ENCODE peak calls at places on chromosomes 3 and 15, in ten cellular contexts. One of them, this sample, is unnamed.

GRCh38 chr15:20344601-20345400 is 196.8 kb downstream of the GOLGA6L6 start:
- DNase-seq in H1: no peak
- DNase-seq in astrocyte of the spinal cord: no peak
- DNase-seq in cardiac fibroblast: no peak
- DNase-seq in uterus: no peak
- DNase-seq in Calu3: no peak
- DNase-seq in A549: peak; percentile 6
- DNase-seq in adrenal gland: no peak
- DNase-seq in epithelial cell of esophagus: no peak
- DNase-seq in endothelial cell: no peak
- DNase-seq in this sample: peak; percentile 78

GRCh38 chr3:37129871-37130270 is 44.5 kb downstream of the LRRFIP2 start:
- DNase-seq in H1: no peak
- DNase-seq in astrocyte of the spinal cord: no peak
- DNase-seq in cardiac fibroblast: peak; percentile 62
- DNase-seq in uterus: no peak
- DNase-seq in Calu3: no peak
- DNase-seq in A549: no peak
- DNase-seq in adrenal gland: no peak
- DNase-seq in epithelial cell of esophagus: peak; percentile 86
- DNase-seq in endothelial cell: no peak
- DNase-seq in this sample: no peak

GRCh38 chr15:34039506-34040123 is 611 bp upstream of the AVEN start:
- DNase-seq in H1: no peak
- DNase-seq in astrocyte of the spinal cord: peak; percentile 35
- DNase-seq in cardiac fibroblast: peak; percentile 49
- DNase-seq in uterus: no peak
- DNase-seq in Calu3: no peak
- DNase-seq in A549: no peak
- DNase-seq in adrenal gland: no peak
- DNase-seq in epithelial cell of esophagus: peak; percentile 36
- DNase-seq in endothelial cell: no peak
- DNase-seq in this sample: no peak

GRCh38 chr15:58696740-58697139 is 52.8 kb downstream of the ADAM10 start:
- DNase-seq in H1: no peak
- DNase-seq in astrocyte of the spinal cord: no peak
- DNase-seq in cardiac fibroblast: no peak
- DNase-seq in uterus: no peak
- DNase-seq in Calu3: no peak
- DNase-seq in A549: no peak
- DNase-seq in adrenal gland: no peak
- DNase-seq in epithelial cell of esophagus: no peak
- DNase-seq in endothelial cell: no peak
- DNase-seq in this sample: no peak

GRCh38 chr15:45126535-45127158 is 3.0 kb downstream of the DUOXA1 start:
- DNase-seq in H1: no peak
- DNase-seq in astrocyte of the spinal cord: no peak
- DNase-seq in cardiac fibroblast: peak; percentile 57
- DNase-seq in uterus: no peak
- DNase-seq in Calu3: peak; percentile 62
- DNase-seq in A549: peak; percentile 17
- DNase-seq in adrenal gland: peak; percentile 55
- DNase-seq in epithelial cell of esophagus: peak; percentile 67
- DNase-seq in endothelial cell: peak; percentile 39
- DNase-seq in this sample: no peak

GRCh38 chr3:99938270-99938955 is 120.8 kb downstream of the CMSS1 start:
- DNase-seq in H1: no peak
- DNase-seq in astrocyte of the spinal cord: peak; percentile 70
- DNase-seq in cardiac fibroblast: peak; percentile 64
- DNase-seq in uterus: no peak
- DNase-seq in Calu3: no peak
- DNase-seq in A549: no peak
- DNase-seq in adrenal gland: no peak
- DNase-seq in epithelial cell of esophagus: no peak
- DNase-seq in endothelial cell: no peak
- DNase-seq in this sample: no peak

GRCh38 chr15:45146405-45146804 is 16.6 kb downstream of the DUOX1 start:
- DNase-seq in H1: no peak
- DNase-seq in astrocyte of the spinal cord: no peak
- DNase-seq in cardiac fibroblast: no peak
- DNase-seq in uterus: no peak
- DNase-seq in Calu3: no peak
- DNase-seq in A549: no peak
- DNase-seq in adrenal gland: peak; percentile 36
- DNase-seq in epithelial cell of esophagus: peak; percentile 79
- DNase-seq in endothelial cell: no peak
- DNase-seq in this sample: no peak

GRCh38 chr15:78389356-78389755 is 48.7 kb upstream of the IREB2 start:
- DNase-seq in H1: no peak
- DNase-seq in astrocyte of the spinal cord: no peak
- DNase-seq in cardiac fibroblast: no peak
- DNase-seq in uterus: no peak
- DNase-seq in Calu3: no peak
- DNase-seq in A549: no peak
- DNase-seq in adrenal gland: no peak
- DNase-seq in epithelial cell of esophagus: no peak
- DNase-seq in endothelial cell: no peak
- DNase-seq in this sample: no peak

GRCh38 chr3:52231502-52232278 is 6.2 kb upstream of the TLR9 start:
- DNase-seq in H1: no peak
- DNase-seq in astrocyte of the spinal cord: no peak
- DNase-seq in cardiac fibroblast: peak; percentile 54
- DNase-seq in uterus: peak; percentile 54
- DNase-seq in Calu3: peak; percentile 94
- DNase-seq in A549: peak; percentile 62
- DNase-seq in adrenal gland: peak; percentile 85
- DNase-seq in epithelial cell of esophagus: peak; percentile 71
- DNase-seq in endothelial cell: peak; percentile 86
- DNase-seq in this sample: peak; percentile 84

GRCh38 chr15:51286816-51287215 is 51.6 kb downstream of the CYP19A1 start:
- DNase-seq in H1: no peak
- DNase-seq in astrocyte of the spinal cord: no peak
- DNase-seq in cardiac fibroblast: peak; percentile 20
- DNase-seq in uterus: no peak
- DNase-seq in Calu3: peak; percentile 23
- DNase-seq in A549: peak; percentile 33
- DNase-seq in adrenal gland: no peak
- DNase-seq in epithelial cell of esophagus: peak; percentile 19
- DNase-seq in endothelial cell: no peak
- DNase-seq in this sample: no peak

GRCh38 chr15:39466428-39466827 is 114.5 kb upstream of the THBS1 start:
- DNase-seq in H1: no peak
- DNase-seq in astrocyte of the spinal cord: no peak
- DNase-seq in cardiac fibroblast: no peak
- DNase-seq in uterus: peak; percentile 86
- DNase-seq in Calu3: no peak
- DNase-seq in A549: no peak
- DNase-seq in adrenal gland: peak; percentile 54
- DNase-seq in epithelial cell of esophagus: no peak
- DNase-seq in endothelial cell: no peak
- DNase-seq in this sample: no peak

GRCh38 chr3:81476652-81477051 is 284.8 kb downstream of the GBE1 start:
- DNase-seq in H1: no peak
- DNase-seq in astrocyte of the spinal cord: no peak
- DNase-seq in cardiac fibroblast: no peak
- DNase-seq in uterus: no peak
- DNase-seq in Calu3: no peak
- DNase-seq in A549: no peak
- DNase-seq in adrenal gland: no peak
- DNase-seq in epithelial cell of esophagus: no peak
- DNase-seq in endothelial cell: no peak
- DNase-seq in this sample: no peak

GRCh38 chr3:27590437-27591320 is 106.5 kb upstream of the SLC4A7 start:
- DNase-seq in H1: no peak
- DNase-seq in astrocyte of the spinal cord: peak; percentile 31
- DNase-seq in cardiac fibroblast: peak; percentile 91
- DNase-seq in uterus: peak; percentile 20
- DNase-seq in Calu3: no peak
- DNase-seq in A549: peak; percentile 6
- DNase-seq in adrenal gland: no peak
- DNase-seq in epithelial cell of esophagus: peak; percentile 62
- DNase-seq in endothelial cell: peak; percentile 6
- DNase-seq in this sample: no peak

GRCh38 chr3:133799794-133800585 is 5.6 kb upstream of the SRPRB start:
- DNase-seq in H1: no peak
- DNase-seq in astrocyte of the spinal cord: no peak
- DNase-seq in cardiac fibroblast: peak; percentile 55
- DNase-seq in uterus: no peak
- DNase-seq in Calu3: peak; percentile 44
- DNase-seq in A549: peak; percentile 7
- DNase-seq in adrenal gland: peak; percentile 19
- DNase-seq in epithelial cell of esophagus: peak; percentile 88
- DNase-seq in endothelial cell: no peak
- DNase-seq in this sample: no peak

GRCh38 chr15:48785195-48785594 is 25.7 kb downstream of the CEP152 start:
- DNase-seq in H1: no peak
- DNase-seq in astrocyte of the spinal cord: no peak
- DNase-seq in cardiac fibroblast: no peak
- DNase-seq in uterus: no peak
- DNase-seq in Calu3: no peak
- DNase-seq in A549: no peak
- DNase-seq in adrenal gland: no peak
- DNase-seq in epithelial cell of esophagus: no peak
- DNase-seq in endothelial cell: no peak
- DNase-seq in this sample: no peak

GRCh38 chr3:137759505-137759904 is 4.6 kb upstream of the SOX14 start:
- DNase-seq in H1: no peak
- DNase-seq in astrocyte of the spinal cord: no peak
- DNase-seq in cardiac fibroblast: no peak
- DNase-seq in uterus: no peak
- DNase-seq in Calu3: no peak
- DNase-seq in A549: no peak
- DNase-seq in adrenal gland: no peak
- DNase-seq in epithelial cell of esophagus: no peak
- DNase-seq in endothelial cell: no peak
- DNase-seq in this sample: no peak
- TF ChIP-seq CTCF in H1: no peak
- TF ChIP-seq CTCF in astrocyte of the spinal cord: no peak
- TF ChIP-seq CTCF in cardiac fibroblast: no peak
- TF ChIP-seq CTCF in uterus: no peak
- TF ChIP-seq CTCF in Calu3: no peak
- TF ChIP-seq CTCF in A549: no peak
- TF ChIP-seq CTCF in adrenal gland: no peak
- TF ChIP-seq CTCF in epithelial cell of esophagus: no peak
- TF ChIP-seq CTCF in endothelial cell: no peak
- TF ChIP-seq CTCF in this sample: no peak

GRCh38 chr3:176490357-176490756 is 706.9 kb downstream of the TBL1XR1 start:
- DNase-seq in H1: no peak
- DNase-seq in astrocyte of the spinal cord: no peak
- DNase-seq in cardiac fibroblast: no peak
- DNase-seq in uterus: no peak
- DNase-seq in Calu3: no peak
- DNase-seq in A549: no peak
- DNase-seq in adrenal gland: no peak
- DNase-seq in epithelial cell of esophagus: no peak
- DNase-seq in endothelial cell: no peak
- DNase-seq in this sample: no peak
- TF ChIP-seq CTCF in H1: no peak
- TF ChIP-seq CTCF in astrocyte of the spinal cord: no peak
- TF ChIP-seq CTCF in cardiac fibroblast: no peak
- TF ChIP-seq CTCF in uterus: no peak
- TF ChIP-seq CTCF in Calu3: no peak
- TF ChIP-seq CTCF in A549: no peak
- TF ChIP-seq CTCF in adrenal gland: no peak
- TF ChIP-seq CTCF in epithelial cell of esophagus: no peak
- TF ChIP-seq CTCF in endothelial cell: no peak
- TF ChIP-seq CTCF in this sample: no peak

GRCh38 chr3:194574639-194575483 is 58.4 kb downstream of the TMEM44 start:
- DNase-seq in H1: no peak
- DNase-seq in astrocyte of the spinal cord: no peak
- DNase-seq in cardiac fibroblast: peak; percentile 83
- DNase-seq in uterus: no peak
- DNase-seq in Calu3: peak; percentile 25
- DNase-seq in A549: no peak
- DNase-seq in adrenal gland: peak; percentile 70
- DNase-seq in epithelial cell of esophagus: peak; percentile 85
- DNase-seq in endothelial cell: no peak
- DNase-seq in this sample: no peak

GRCh38 chr3:194572944-194573491 is 60.2 kb downstream of the TMEM44 start:
- DNase-seq in H1: no peak
- DNase-seq in astrocyte of the spinal cord: no peak
- DNase-seq in cardiac fibroblast: peak; percentile 93
- DNase-seq in uterus: no peak
- DNase-seq in Calu3: no peak
- DNase-seq in A549: no peak
- DNase-seq in adrenal gland: no peak
- DNase-seq in epithelial cell of esophagus: peak; percentile 72
- DNase-seq in endothelial cell: no peak
- DNase-seq in this sample: no peak

GRCh38 chr3:194575484-194576210 is 57.6 kb downstream of the TMEM44 start:
- DNase-seq in H1: no peak
- DNase-seq in astrocyte of the spinal cord: no peak
- DNase-seq in cardiac fibroblast: peak; percentile 96
- DNase-seq in uterus: no peak
- DNase-seq in Calu3: peak; percentile 17
- DNase-seq in A549: peak; percentile 68
- DNase-seq in adrenal gland: peak; percentile 76
- DNase-seq in epithelial cell of esophagus: peak; percentile 72
- DNase-seq in endothelial cell: no peak
- DNase-seq in this sample: no peak

GRCh38 chr3:194572131-194572789 is 61.0 kb downstream of the TMEM44 start:
- DNase-seq in H1: no peak
- DNase-seq in astrocyte of the spinal cord: peak; percentile 81
- DNase-seq in cardiac fibroblast: peak; percentile 99
- DNase-seq in uterus: peak; percentile 38
- DNase-seq in Calu3: peak; percentile 54
- DNase-seq in A549: peak; percentile 46
- DNase-seq in adrenal gland: peak; percentile 52
- DNase-seq in epithelial cell of esophagus: peak; percentile 84
- DNase-seq in endothelial cell: no peak
- DNase-seq in this sample: no peak

GRCh38 chr3:194573680-194574437 is 59.4 kb downstream of the TMEM44 start:
- DNase-seq in H1: no peak
- DNase-seq in astrocyte of the spinal cord: no peak
- DNase-seq in cardiac fibroblast: peak; percentile 72
- DNase-seq in uterus: no peak
- DNase-seq in Calu3: peak; percentile 69
- DNase-seq in A549: peak; percentile 39
- DNase-seq in adrenal gland: peak; percentile 47
- DNase-seq in epithelial cell of esophagus: peak; percentile 48
- DNase-seq in endothelial cell: peak; percentile 33
- DNase-seq in this sample: no peak
- TF ChIP-seq CTCF in H1: peak; percentile 62
- TF ChIP-seq CTCF in astrocyte of the spinal cord: peak; percentile 66
- TF ChIP-seq CTCF in cardiac fibroblast: peak; percentile 44
- TF ChIP-seq CTCF in uterus: no peak
- TF ChIP-seq CTCF in Calu3: peak; percentile 78
- TF ChIP-seq CTCF in A549: peak; percentile 38
- TF ChIP-seq CTCF in adrenal gland: peak; percentile 38
- TF ChIP-seq CTCF in epithelial cell of esophagus: peak; percentile 49
- TF ChIP-seq CTCF in endothelial cell: peak; percentile 19
- TF ChIP-seq CTCF in this sample: peak; percentile 63

DNA sequence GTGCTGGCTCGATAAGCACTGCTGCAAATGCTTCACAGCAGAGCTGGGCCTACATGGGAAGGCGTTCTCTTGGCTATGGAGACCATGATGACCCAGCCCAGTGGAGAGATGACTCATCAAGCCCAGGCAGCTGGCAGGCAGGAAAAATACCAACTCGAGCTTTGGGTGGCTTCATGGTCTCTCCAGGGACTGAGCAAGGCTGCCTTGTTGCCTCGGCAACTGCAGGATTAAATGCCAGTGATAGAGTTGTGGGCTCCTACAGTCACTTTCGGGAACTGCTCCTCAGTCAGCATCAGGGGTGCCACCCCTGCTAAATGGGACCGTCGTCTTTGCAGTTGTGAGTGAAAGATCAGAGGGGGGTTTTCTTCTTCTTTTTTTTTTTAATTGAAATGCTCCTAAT is 54.6 kb upstream of the MYZAP start:
- DNase-seq in H1: no peak
- DNase-seq in astrocyte of the spinal cord: peak; percentile 81
- DNase-seq in cardiac fibroblast: peak; percentile 79
- DNase-seq in uterus: peak; percentile 50
- DNase-seq in Calu3: no peak
- DNase-seq in A549: peak; percentile 57
- DNase-seq in adrenal gland: peak; percentile 90
- DNase-seq in epithelial cell of esophagus: peak; percentile 37
- DNase-seq in endothelial cell: no peak
- DNase-seq in this sample: no peak
- TF ChIP-seq CTCF in H1: peak; percentile 18
- TF ChIP-seq CTCF in astrocyte of the spinal cord: no peak
- TF ChIP-seq CTCF in cardiac fibroblast: no peak
- TF ChIP-seq CTCF in uterus: no peak
- TF ChIP-seq CTCF in Calu3: no peak
- TF ChIP-seq CTCF in A549: no peak
- TF ChIP-seq CTCF in adrenal gland: no peak
- TF ChIP-seq CTCF in epithelial cell of esophagus: no peak
- TF ChIP-seq CTCF in endothelial cell: no peak
- TF ChIP-seq CTCF in this sample: peak; percentile 12

This sample was measured in type B pancreatic cell.